ENCODE peak calls at places on chromosome 5, in nine cellular contexts. One of them, this sample, is unnamed.

GRCh38 chr5:68396722-68397121 is 181.2 kb downstream of the PIK3R1 start:
- DNase-seq in upper lobe of right lung: no peak
- DNase-seq in effector memory CD4-positive, alpha-beta T cell: no peak
- DNase-seq in Right ventricle myocardium superior: no peak
- DNase-seq in AG08395: no peak
- DNase-seq in NCI-H2029: peak
- DNase-seq in H9: no peak
- DNase-seq in activated CD4-positive, alpha-beta T cell treated with anti-CD3 and anti-CD28 coated beads, Interleukin-2, amount 10 ng/mL, durations not matched to agents 7 days and 5 days: no peak
- DNase-seq in SJCRH30: peak
- DNase-seq in this sample: no peak

GRCh38 chr5:142388696-142389095 is 63.9 kb upstream of the SPRY4 start:
- DNase-seq in Right ventricle myocardium superior: no peak
- DNase-seq in activated CD4-positive, alpha-beta T cell treated with anti-CD3 and anti-CD28 coated beads, Interleukin-2, amount 10 ng/mL, durations not matched to agents 7 days and 5 days: no peak
- DNase-seq in AG08395: no peak
- DNase-seq in H9: no peak
- DNase-seq in upper lobe of right lung: no peak
- DNase-seq in NCI-H2029: no peak
- DNase-seq in SJCRH30: no peak
- DNase-seq in effector memory CD4-positive, alpha-beta T cell: no peak
- DNase-seq in this sample: no peak

GRCh38 chr5:31990296-31990695 is 183.8 kb downstream of the GOLPH3 start:
- DNase-seq in upper lobe of right lung: no peak
- DNase-seq in Right ventricle myocardium superior: no peak
- DNase-seq in SJCRH30: no peak
- DNase-seq in NCI-H2029: no peak
- DNase-seq in H9: no peak
- DNase-seq in activated CD4-positive, alpha-beta T cell treated with anti-CD3 and anti-CD28 coated beads, Interleukin-2, amount 10 ng/mL, durations not matched to agents 7 days and 5 days: no peak
- DNase-seq in effector memory CD4-positive, alpha-beta T cell: no peak
- DNase-seq in AG08395: no peak
- DNase-seq in this sample: no peak

GRCh38 chr5:143279698-143280097 is 123.8 kb downstream of the NR3C1 start:
- DNase-seq in NCI-H2029: no peak
- DNase-seq in SJCRH30: no peak
- DNase-seq in activated CD4-positive, alpha-beta T cell treated with anti-CD3 and anti-CD28 coated beads, Interleukin-2, amount 10 ng/mL, durations not matched to agents 7 days and 5 days: no peak
- DNase-seq in effector memory CD4-positive, alpha-beta T cell: no peak
- DNase-seq in Right ventricle myocardium superior: no peak
- DNase-seq in AG08395: no peak
- DNase-seq in H9: peak
- DNase-seq in upper lobe of right lung: no peak
- DNase-seq in this sample: no peak

GRCh38 chr5:43389679-43390329 is 22.4 kb downstream of the CCL28 start:
- DNase-seq in effector memory CD4-positive, alpha-beta T cell: no peak
- DNase-seq in upper lobe of right lung: no peak
- DNase-seq in Right ventricle myocardium superior: no peak
- DNase-seq in AG08395: peak
- DNase-seq in SJCRH30: peak
- DNase-seq in activated CD4-positive, alpha-beta T cell treated with anti-CD3 and anti-CD28 coated beads, Interleukin-2, amount 10 ng/mL, durations not matched to agents 7 days and 5 days: peak
- DNase-seq in NCI-H2029: peak
- DNase-seq in H9: peak
- DNase-seq in this sample: no peak

GRCh38 chr5:14062178-14062577 is 81.0 kb upstream of the TRIO start:
- DNase-seq in upper lobe of right lung: no peak
- DNase-seq in NCI-H2029: peak
- DNase-seq in H9: no peak
- DNase-seq in AG08395: no peak
- DNase-seq in Right ventricle myocardium superior: no peak
- DNase-seq in activated CD4-positive, alpha-beta T cell treated with anti-CD3 and anti-CD28 coated beads, Interleukin-2, amount 10 ng/mL, durations not matched to agents 7 days and 5 days: no peak
- DNase-seq in effector memory CD4-positive, alpha-beta T cell: no peak
- DNase-seq in SJCRH30: no peak
- DNase-seq in this sample: no peak

GRCh38 chr5:147339313-147339712 is 104.5 kb downstream of the STK32A start:
- DNase-seq in NCI-H2029: no peak
- DNase-seq in AG08395: no peak
- DNase-seq in effector memory CD4-positive, alpha-beta T cell: no peak
- DNase-seq in activated CD4-positive, alpha-beta T cell treated with anti-CD3 and anti-CD28 coated beads, Interleukin-2, amount 10 ng/mL, durations not matched to agents 7 days and 5 days: no peak
- DNase-seq in upper lobe of right lung: no peak
- DNase-seq in Right ventricle myocardium superior: no peak
- DNase-seq in H9: no peak
- DNase-seq in SJCRH30: peak
- DNase-seq in this sample: no peak

GRCh38 chr5:107661650-107662044 is 9.1 kb downstream of the EFNA5 start:
- DNase-seq in SJCRH30: no peak
- DNase-seq in NCI-H2029: no peak
- DNase-seq in Right ventricle myocardium superior: no peak
- DNase-seq in H9: no peak
- DNase-seq in effector memory CD4-positive, alpha-beta T cell: no peak
- DNase-seq in AG08395: no peak
- DNase-seq in activated CD4-positive, alpha-beta T cell treated with anti-CD3 and anti-CD28 coated beads, Interleukin-2, amount 10 ng/mL, durations not matched to agents 7 days and 5 days: no peak
- DNase-seq in upper lobe of right lung: no peak
- DNase-seq in this sample: no peak

GRCh38 chr5:1255081-1255561 is 29.9 kb downstream of the SLC6A18 start:
- DNase-seq in SJCRH30: no peak
- DNase-seq in AG08395: no peak
- DNase-seq in upper lobe of right lung: no peak
- DNase-seq in effector memory CD4-positive, alpha-beta T cell: peak
- DNase-seq in Right ventricle myocardium superior: no peak
- DNase-seq in H9: no peak
- DNase-seq in activated CD4-positive, alpha-beta T cell treated with anti-CD3 and anti-CD28 coated beads, Interleukin-2, amount 10 ng/mL, durations not matched to agents 7 days and 5 days: peak
- DNase-seq in NCI-H2029: no peak
- DNase-seq in this sample: peak

GRCh38 chr5:80503641-80504040 is 15.7 kb downstream of the FAM151B start:
- DNase-seq in Right ventricle myocardium superior: no peak
- DNase-seq in upper lobe of right lung: no peak
- DNase-seq in NCI-H2029: no peak
- DNase-seq in SJCRH30: no peak
- DNase-seq in activated CD4-positive, alpha-beta T cell treated with anti-CD3 and anti-CD28 coated beads, Interleukin-2, amount 10 ng/mL, durations not matched to agents 7 days and 5 days: no peak
- DNase-seq in AG08395: no peak
- DNase-seq in H9: no peak
- DNase-seq in effector memory CD4-positive, alpha-beta T cell: no peak
- DNase-seq in this sample: no peak

GRCh38 chr5:136424835-136425694 is 59.7 kb upstream of the TRPC7 start:
- DNase-seq in activated CD4-positive, alpha-beta T cell treated with anti-CD3 and anti-CD28 coated beads, Interleukin-2, amount 10 ng/mL, durations not matched to agents 7 days and 5 days: peak
- DNase-seq in NCI-H2029: peak
- DNase-seq in upper lobe of right lung: peak
- DNase-seq in H9: peak
- DNase-seq in AG08395: peak
- DNase-seq in SJCRH30: peak
- DNase-seq in Right ventricle myocardium superior: peak
- DNase-seq in effector memory CD4-positive, alpha-beta T cell: no peak
- DNase-seq in this sample: no peak

GRCh38 chr5:66306105-66306843 is 162.2 kb downstream of the SREK1 start:
- DNase-seq in upper lobe of right lung: no peak
- DNase-seq in NCI-H2029: peak
- DNase-seq in SJCRH30: peak
- DNase-seq in Right ventricle myocardium superior: no peak
- DNase-seq in H9: peak
- DNase-seq in effector memory CD4-positive, alpha-beta T cell: no peak
- DNase-seq in activated CD4-positive, alpha-beta T cell treated with anti-CD3 and anti-CD28 coated beads, Interleukin-2, amount 10 ng/mL, durations not matched to agents 7 days and 5 days: peak
- DNase-seq in AG08395: peak
- DNase-seq in this sample: peak

GRCh38 chr5:151002250-151002649 is 18.1 kb upstream of the GPX3 start:
- DNase-seq in upper lobe of right lung: no peak
- DNase-seq in NCI-H2029: no peak
- DNase-seq in SJCRH30: no peak
- DNase-seq in H9: peak
- DNase-seq in AG08395: peak
- DNase-seq in Right ventricle myocardium superior: no peak
- DNase-seq in activated CD4-positive, alpha-beta T cell treated with anti-CD3 and anti-CD28 coated beads, Interleukin-2, amount 10 ng/mL, durations not matched to agents 7 days and 5 days: no peak
- DNase-seq in effector memory CD4-positive, alpha-beta T cell: no peak
- DNase-seq in this sample: no peak

GRCh38 chr5:158880514-158881001 is 219.2 kb downstream of the EBF1 start:
- DNase-seq in activated CD4-positive, alpha-beta T cell treated with anti-CD3 and anti-CD28 coated beads, Interleukin-2, amount 10 ng/mL, durations not matched to agents 7 days and 5 days: no peak
- DNase-seq in NCI-H2029: no peak
- DNase-seq in Right ventricle myocardium superior: no peak
- DNase-seq in upper lobe of right lung: no peak
- DNase-seq in H9: no peak
- DNase-seq in SJCRH30: peak
- DNase-seq in AG08395: no peak
- DNase-seq in effector memory CD4-positive, alpha-beta T cell: no peak
- DNase-seq in this sample: no peak

GRCh38 chr5:115806986-115807653 is 9.3 kb downstream of the CDO1 start:
- DNase-seq in activated CD4-positive, alpha-beta T cell treated with anti-CD3 and anti-CD28 coated beads, Interleukin-2, amount 10 ng/mL, durations not matched to agents 7 days and 5 days: no peak
- DNase-seq in H9: no peak
- DNase-seq in SJCRH30: no peak
- DNase-seq in NCI-H2029: no peak
- DNase-seq in upper lobe of right lung: no peak
- DNase-seq in AG08395: no peak
- DNase-seq in effector memory CD4-positive, alpha-beta T cell: no peak
- DNase-seq in Right ventricle myocardium superior: no peak
- DNase-seq in this sample: no peak

GRCh38 chr5:163571755-163572154 is 66.3 kb downstream of the MAT2B start:
- DNase-seq in effector memory CD4-positive, alpha-beta T cell: no peak
- DNase-seq in NCI-H2029: no peak
- DNase-seq in SJCRH30: peak
- DNase-seq in AG08395: peak
- DNase-seq in Right ventricle myocardium superior: no peak
- DNase-seq in upper lobe of right lung: no peak
- DNase-seq in activated CD4-positive, alpha-beta T cell treated with anti-CD3 and anti-CD28 coated beads, Interleukin-2, amount 10 ng/mL, durations not matched to agents 7 days and 5 days: no peak
- DNase-seq in H9: no peak
- DNase-seq in this sample: no peak

GRCh38 chr5:5203441-5203840 is 63.3 kb downstream of the ADAMTS16 start:
- DNase-seq in Right ventricle myocardium superior: no peak
- DNase-seq in SJCRH30: no peak
- DNase-seq in AG08395: no peak
- DNase-seq in activated CD4-positive, alpha-beta T cell treated with anti-CD3 and anti-CD28 coated beads, Interleukin-2, amount 10 ng/mL, durations not matched to agents 7 days and 5 days: no peak
- DNase-seq in effector memory CD4-positive, alpha-beta T cell: no peak
- DNase-seq in upper lobe of right lung: no peak
- DNase-seq in H9: no peak
- DNase-seq in NCI-H2029: no peak
- DNase-seq in this sample: no peak

GRCh38 chr5:172533399-172534228 is 79.3 kb upstream of the SH3PXD2B start:
- DNase-seq in activated CD4-positive, alpha-beta T cell treated with anti-CD3 and anti-CD28 coated beads, Interleukin-2, amount 10 ng/mL, durations not matched to agents 7 days and 5 days: no peak
- DNase-seq in effector memory CD4-positive, alpha-beta T cell: no peak
- DNase-seq in H9: peak
- DNase-seq in AG08395: no peak
- DNase-seq in upper lobe of right lung: peak
- DNase-seq in SJCRH30: no peak
- DNase-seq in NCI-H2029: no peak
- DNase-seq in Right ventricle myocardium superior: no peak
- DNase-seq in this sample: no peak

GRCh38 chr5:33074548-33074947 is 363.4 kb downstream of the NPR3 start:
- DNase-seq in H9: no peak
- DNase-seq in AG08395: peak
- DNase-seq in Right ventricle myocardium superior: no peak
- DNase-seq in activated CD4-positive, alpha-beta T cell treated with anti-CD3 and anti-CD28 coated beads, Interleukin-2, amount 10 ng/mL, durations not matched to agents 7 days and 5 days: no peak
- DNase-seq in NCI-H2029: no peak
- DNase-seq in effector memory CD4-positive, alpha-beta T cell: no peak
- DNase-seq in upper lobe of right lung: no peak
- DNase-seq in SJCRH30: no peak
- DNase-seq in this sample: no peak

GRCh38 chr5:174044451-174044850 is 1.1 kb upstream of the NSG2 start:
- DNase-seq in H9: no peak
- DNase-seq in Right ventricle myocardium superior: no peak
- DNase-seq in activated CD4-positive, alpha-beta T cell treated with anti-CD3 and anti-CD28 coated beads, Interleukin-2, amount 10 ng/mL, durations not matched to agents 7 days and 5 days: no peak
- DNase-seq in NCI-H2029: no peak
- DNase-seq in AG08395: no peak
- DNase-seq in SJCRH30: no peak
- DNase-seq in effector memory CD4-positive, alpha-beta T cell: no peak
- DNase-seq in upper lobe of right lung: no peak
- DNase-seq in this sample: no peak

GRCh38 chr5:38467353-38468040 is 88.9 kb downstream of the LIFR start:
- DNase-seq in activated CD4-positive, alpha-beta T cell treated with anti-CD3 and anti-CD28 coated beads, Interleukin-2, amount 10 ng/mL, durations not matched to agents 7 days and 5 days: no peak
- DNase-seq in Right ventricle myocardium superior: peak
- DNase-seq in H9: no peak
- DNase-seq in AG08395: peak
- DNase-seq in SJCRH30: no peak
- DNase-seq in effector memory CD4-positive, alpha-beta T cell: no peak
- DNase-seq in NCI-H2029: no peak
- DNase-seq in upper lobe of right lung: peak
- DNase-seq in this sample: no peak

GRCh38 chr5:150114102-150114641 is 27.8 kb upstream of the CSF1R start:
- DNase-seq in H9: peak
- DNase-seq in Right ventricle myocardium superior: peak
- DNase-seq in activated CD4-positive, alpha-beta T cell treated with anti-CD3 and anti-CD28 coated beads, Interleukin-2, amount 10 ng/mL, durations not matched to agents 7 days and 5 days: peak
- DNase-seq in effector memory CD4-positive, alpha-beta T cell: no peak
- DNase-seq in SJCRH30: no peak
- DNase-seq in AG08395: no peak
- DNase-seq in NCI-H2029: no peak
- DNase-seq in upper lobe of right lung: peak
- DNase-seq in this sample: no peak

GRCh38 chr5:53167836-53168235 is 58.3 kb upstream of the MOCS2 start:
- DNase-seq in upper lobe of right lung: no peak
- DNase-seq in H9: no peak
- DNase-seq in NCI-H2029: no peak
- DNase-seq in SJCRH30: peak
- DNase-seq in activated CD4-positive, alpha-beta T cell treated with anti-CD3 and anti-CD28 coated beads, Interleukin-2, amount 10 ng/mL, durations not matched to agents 7 days and 5 days: no peak
- DNase-seq in Right ventricle myocardium superior: peak
- DNase-seq in AG08395: peak
- DNase-seq in effector memory CD4-positive, alpha-beta T cell: no peak
- DNase-seq in this sample: no peak

GRCh38 chr5:157747766-157748700 is 4.5 kb downstream of the LSM11 start:
- DNase-seq in effector memory CD4-positive, alpha-beta T cell: no peak
- DNase-seq in upper lobe of right lung: no peak
- DNase-seq in SJCRH30: peak
- DNase-seq in NCI-H2029: no peak
- DNase-seq in Right ventricle myocardium superior: no peak
- DNase-seq in activated CD4-positive, alpha-beta T cell treated with anti-CD3 and anti-CD28 coated beads, Interleukin-2, amount 10 ng/mL, durations not matched to agents 7 days and 5 days: no peak
- DNase-seq in AG08395: no peak
- DNase-seq in H9: no peak
- DNase-seq in this sample: peak

This sample was measured in T-helper 1 cell.